ENCODE peak calls at places on chromosomes 2 and 18, in four cellular contexts. One of them, this sample, is unnamed.

GRCh38 chr2:112204411-112204810 is 50.4 kb downstream of the ZC3H8 start:
- DNase-seq in midbrain: no peak
- DNase-seq in activated T-cell treated with anti-CD3 and anti-CD28 coated beads for 1 hour: no peak
- DNase-seq in NCI-H1092 treated with DMSO at 0.1 percent for 48 hours: peak
- DNase-seq in this sample: no peak

GRCh38 chr2:231241755-231242507 is 43.5 kb downstream of the ARMC9 start:
- DNase-seq in midbrain: peak
- DNase-seq in activated T-cell treated with anti-CD3 and anti-CD28 coated beads for 1 hour: no peak
- DNase-seq in NCI-H1092 treated with DMSO at 0.1 percent for 48 hours: no peak
- DNase-seq in this sample: no peak

GRCh38 chr2:189208254-189208653 is 28.7 kb upstream of the COL5A2 start:
- DNase-seq in midbrain: no peak
- DNase-seq in activated T-cell treated with anti-CD3 and anti-CD28 coated beads for 1 hour: no peak
- DNase-seq in NCI-H1092 treated with DMSO at 0.1 percent for 48 hours: no peak
- DNase-seq in this sample: no peak

GRCh38 chr2:128473175-128474013 is 154.7 kb upstream of the HS6ST1 start:
- DNase-seq in midbrain: no peak
- DNase-seq in activated T-cell treated with anti-CD3 and anti-CD28 coated beads for 1 hour: no peak
- DNase-seq in NCI-H1092 treated with DMSO at 0.1 percent for 48 hours: no peak
- DNase-seq in this sample: no peak

GRCh38 chr2:10162586-10163497 is 40.3 kb downstream of the RRM2 start:
- DNase-seq in midbrain: peak
- DNase-seq in activated T-cell treated with anti-CD3 and anti-CD28 coated beads for 1 hour: no peak
- DNase-seq in NCI-H1092 treated with DMSO at 0.1 percent for 48 hours: peak
- DNase-seq in this sample: no peak

GRCh38 chr18:76658627-76659026 is 163.6 kb upstream of the ZNF516 start:
- DNase-seq in midbrain: no peak
- DNase-seq in activated T-cell treated with anti-CD3 and anti-CD28 coated beads for 1 hour: no peak
- DNase-seq in NCI-H1092 treated with DMSO at 0.1 percent for 48 hours: peak
- DNase-seq in this sample: no peak

GRCh38 chr2:121255363-121255762 is 29.6 kb downstream of the TFCP2L1 start:
- DNase-seq in midbrain: no peak
- DNase-seq in activated T-cell treated with anti-CD3 and anti-CD28 coated beads for 1 hour: no peak
- DNase-seq in NCI-H1092 treated with DMSO at 0.1 percent for 48 hours: no peak
- DNase-seq in this sample: no peak

GRCh38 chr2:65421432-65421748 is 11.0 kb downstream of the SPRED2 start:
- DNase-seq in midbrain: no peak
- DNase-seq in activated T-cell treated with anti-CD3 and anti-CD28 coated beads for 1 hour: no peak
- DNase-seq in NCI-H1092 treated with DMSO at 0.1 percent for 48 hours: no peak
- DNase-seq in this sample: no peak

GRCh38 chr2:19541884-19542283 is 183.5 kb upstream of the OSR1 start:
- DNase-seq in midbrain: no peak
- DNase-seq in activated T-cell treated with anti-CD3 and anti-CD28 coated beads for 1 hour: no peak
- DNase-seq in NCI-H1092 treated with DMSO at 0.1 percent for 48 hours: peak
- DNase-seq in this sample: no peak

GRCh38 chr2:149388120-149388816 is 57.9 kb downstream of the LYPD6 start:
- DNase-seq in midbrain: no peak
- DNase-seq in activated T-cell treated with anti-CD3 and anti-CD28 coated beads for 1 hour: no peak
- DNase-seq in NCI-H1092 treated with DMSO at 0.1 percent for 48 hours: no peak
- DNase-seq in this sample: no peak

GRCh38 chr2:215392164-215392563 is 43.7 kb downstream of the FN1 start:
- DNase-seq in midbrain: no peak
- DNase-seq in activated T-cell treated with anti-CD3 and anti-CD28 coated beads for 1 hour: no peak
- DNase-seq in NCI-H1092 treated with DMSO at 0.1 percent for 48 hours: no peak
- DNase-seq in this sample: no peak

GRCh38 chr2:98852903-98853302 is 83.1 kb downstream of the CRACDL start:
- DNase-seq in midbrain: no peak
- DNase-seq in activated T-cell treated with anti-CD3 and anti-CD28 coated beads for 1 hour: no peak
- DNase-seq in NCI-H1092 treated with DMSO at 0.1 percent for 48 hours: no peak
- DNase-seq in this sample: no peak

GRCh38 chr2:98944786-98945185 is 8.8 kb upstream of the CRACDL start:
- DNase-seq in midbrain: no peak
- DNase-seq in activated T-cell treated with anti-CD3 and anti-CD28 coated beads for 1 hour: no peak
- DNase-seq in NCI-H1092 treated with DMSO at 0.1 percent for 48 hours: no peak
- DNase-seq in this sample: no peak

GRCh38 chr2:152566728-152567069 is 150.6 kb downstream of the PRPF40A start:
- DNase-seq in midbrain: no peak
- DNase-seq in activated T-cell treated with anti-CD3 and anti-CD28 coated beads for 1 hour: no peak
- DNase-seq in NCI-H1092 treated with DMSO at 0.1 percent for 48 hours: no peak
- DNase-seq in this sample: no peak

GRCh38 chr2:177970670-177971454 is 101.7 kb downstream of the PDE11A start:
- DNase-seq in midbrain: no peak
- DNase-seq in activated T-cell treated with anti-CD3 and anti-CD28 coated beads for 1 hour: no peak
- DNase-seq in NCI-H1092 treated with DMSO at 0.1 percent for 48 hours: no peak
- DNase-seq in this sample: no peak

GRCh38 chr2:189658808-189659207 is 2.5 kb upstream of the ASNSD1 start:
- DNase-seq in midbrain: no peak
- DNase-seq in activated T-cell treated with anti-CD3 and anti-CD28 coated beads for 1 hour: no peak
- DNase-seq in NCI-H1092 treated with DMSO at 0.1 percent for 48 hours: no peak
- DNase-seq in this sample: no peak

GRCh38 chr2:64695656-64696310 is 42.1 kb upstream of the SERTAD2 start:
- DNase-seq in midbrain: no peak
- DNase-seq in activated T-cell treated with anti-CD3 and anti-CD28 coated beads for 1 hour: no peak
- DNase-seq in NCI-H1092 treated with DMSO at 0.1 percent for 48 hours: no peak
- DNase-seq in this sample: no peak

GRCh38 chr18:944440-944839 is 39.8 kb downstream of the ADCYAP1 start:
- DNase-seq in midbrain: no peak
- DNase-seq in activated T-cell treated with anti-CD3 and anti-CD28 coated beads for 1 hour: no peak
- DNase-seq in NCI-H1092 treated with DMSO at 0.1 percent for 48 hours: no peak
- DNase-seq in this sample: no peak

GRCh38 chr2:96927420-96928171 is 57.7 kb upstream of the SEMA4C start:
- DNase-seq in midbrain: peak
- DNase-seq in activated T-cell treated with anti-CD3 and anti-CD28 coated beads for 1 hour: no peak
- DNase-seq in NCI-H1092 treated with DMSO at 0.1 percent for 48 hours: peak
- DNase-seq in this sample: no peak

GRCh38 chr2:230583593-230583992 is 129.0 kb upstream of the CAB39 start:
- DNase-seq in midbrain: no peak
- DNase-seq in activated T-cell treated with anti-CD3 and anti-CD28 coated beads for 1 hour: no peak
- DNase-seq in NCI-H1092 treated with DMSO at 0.1 percent for 48 hours: no peak
- DNase-seq in this sample: no peak

GRCh38 chr2:45595724-45596435 is 15.2 kb downstream of the SRBD1 start:
- DNase-seq in midbrain: peak
- DNase-seq in activated T-cell treated with anti-CD3 and anti-CD28 coated beads for 1 hour: no peak
- DNase-seq in NCI-H1092 treated with DMSO at 0.1 percent for 48 hours: no peak
- DNase-seq in this sample: no peak

GRCh38 chr2:168796583-168797285 is 5.7 kb upstream of the NOSTRIN start:
- DNase-seq in midbrain: no peak
- DNase-seq in activated T-cell treated with anti-CD3 and anti-CD28 coated beads for 1 hour: no peak
- DNase-seq in NCI-H1092 treated with DMSO at 0.1 percent for 48 hours: no peak
- DNase-seq in this sample: no peak

GRCh38 chr2:62382757-62383156 is 123.2 kb downstream of the TMEM17 start:
- DNase-seq in midbrain: no peak
- DNase-seq in activated T-cell treated with anti-CD3 and anti-CD28 coated beads for 1 hour: no peak
- DNase-seq in NCI-H1092 treated with DMSO at 0.1 percent for 48 hours: no peak
- DNase-seq in this sample: no peak

This sample was measured in GOT3.